ENCODE peak calls at places on chromosome 2, in five cellular contexts. Q is stomach, J is ascending aorta, Z is GM23248, S is neural progenitor cell. I is an unnamed sample.

GRCh38 chr2:225764346-225764745 is 364.8 kb downstream of the NYAP2 start:
- DNase-seq in Q (no peak), J (no peak), Z (no peak), S (no peak), I (no peak)

GRCh38 chr2:2452961-2453360 is 121.9 kb upstream of the MYT1L start:
- DNase-seq in Q (no peak), J (no peak), Z (no peak), S (no peak), I (no peak)

GRCh38 chr2:134927195-134927594 is 8.6 kb downstream of the CCNT2 start:
- DNase-seq in Q (no peak), J (no peak), Z (peak; percentile 58), S (no peak), I (no peak)

GRCh38 chr2:88187927-88188326 is 17.8 kb downstream of the THNSL2 start:
- DNase-seq in Q (no peak), J (no peak), Z (no peak), S (peak; percentile 53), I (no peak)

GRCh38 chr2:65024149-65024829 is 31.9 kb upstream of the CEP68 start:
- DNase-seq in Q (no peak), J (no peak), Z (peak; percentile 94), S (no peak), I (no peak)

GRCh38 chr2:12363138-12363537 is 353.6 kb upstream of the TRIB2 start:
- DNase-seq in Q (no peak), J (no peak), Z (no peak), S (no peak), I (no peak)

GRCh38 chr2:206230060-206230890 is 44.2 kb upstream of the ZDBF2 start:
- DNase-seq in Q (no peak), J (no peak), Z (peak; percentile 32), S (peak; percentile 87), I (no peak)

GRCh38 chr2:98476192-98476868 is 31.7 kb downstream of the INPP4A start:
- DNase-seq in Q (no peak), J (no peak), Z (peak; percentile 26), S (no peak), I (no peak)

GRCh38 chr2:190627881-190628412 is 20.9 kb upstream of the NAB1 start:
- DNase-seq in Q (no peak), J (no peak), Z (peak; percentile 73), S (peak; percentile 46), I (no peak)

GRCh38 chr2:147099845-147100244 is 745.0 kb upstream of the ACVR2A start:
- DNase-seq in Q (no peak), J (no peak), Z (peak; percentile 31), S (no peak), I (no peak)

GRCh38 chr2:44975571-44976450 is 33.4 kb downstream of the SIX2 start:
- DNase-seq in Q (no peak), J (no peak), Z (no peak), S (peak; percentile 46), I (no peak)

GRCh38 chr2:180144311-180144813 is 137.3 kb upstream of the CWC22 start:
- DNase-seq in Q (no peak), J (no peak), Z (no peak), S (no peak), I (no peak)

GRCh38 chr2:112959109-112959591 is 18.7 kb upstream of the IL36G start:
- DNase-seq in Q (no peak), J (no peak), Z (peak; percentile 13), S (peak; percentile 18), I (no peak)

GRCh38 chr2:187877391-187877790 is 323.2 kb upstream of the TFPI start:
- DNase-seq in Q (no peak), J (no peak), Z (no peak), S (no peak), I (no peak)

GRCh38 chr2:96928277-96928781 is 58.1 kb downstream of the FAM178B start:
- DNase-seq in Q (no peak), J (no peak), Z (peak; percentile 76), S (no peak), I (peak; percentile 67)

GRCh38 chr2:12716250-12717190 is at the start of gene TRIB2:
- DNase-seq in Q (peak; percentile 93), J (peak; percentile 69), Z (peak; percentile 90), S (peak; percentile 91), I (peak; percentile 22)

GRCh38 chr2:165560377-165560988 is 91.0 kb downstream of the CSRNP3 start:
- DNase-seq in Q (no peak), J (no peak), Z (no peak), S (no peak), I (no peak)

GRCh38 chr2:72892506-72893173 is 5.4 kb downstream of the SPR start:
- DNase-seq in Q (peak; percentile 80), J (no peak), Z (peak; percentile 91), S (peak; percentile 87), I (peak; percentile 48)

GRCh38 chr2:17413031-17413430 is 105.2 kb downstream of the RAD51AP2 start:
- DNase-seq in Q (no peak), J (no peak), Z (peak; percentile 27), S (no peak), I (no peak)

GRCh38 chr2:165401285-165401852 is 68.1 kb upstream of the CSRNP3 start:
- DNase-seq in Q (no peak), J (no peak), Z (peak; percentile 86), S (peak; percentile 80), I (no peak)

GRCh38 chr2:102368461-102369109 is 13.0 kb downstream of the IL18R1 start:
- DNase-seq in Q (no peak), J (no peak), Z (no peak), S (no peak), I (no peak)

GRCh38 chr2:121349721-121350401 is 64.9 kb upstream of the TFCP2L1 start:
- DNase-seq in Q (no peak), J (no peak), Z (no peak), S (no peak), I (no peak)

GRCh38 chr2:210195066-210195852 is 24.1 kb upstream of the KANSL1L start:
- DNase-seq in Q (no peak), J (no peak), Z (peak; percentile 73), S (peak; percentile 53), I (no peak)

GRCh38 chr2:176246324-176246723 is 22.9 kb upstream of the MTX2 start:
- DNase-seq in Q (no peak), J (no peak), Z (no peak), S (no peak), I (no peak)

GRCh38 chr2:27284989-27285388 is 2.8 kb downstream of the TRIM54 start:
- DNase-seq in Q (no peak), J (no peak), Z (no peak), S (no peak), I (peak; percentile 70)

GRCh38 chr2:3516831-3517230 is 2.5 kb downstream of the ADI1 start:
- DNase-seq in Q (no peak), J (no peak), Z (no peak), S (no peak), I (no peak)

GRCh38 chr2:148560501-148560900 is 84.0 kb upstream of the EPC2 start:
- DNase-seq in Q (no peak), J (no peak), Z (no peak), S (no peak), I (no peak)

GRCh38 chr2:69945900-69946299 is 15.5 kb downstream of the ASPRV1 start:
- DNase-seq in Q (no peak), J (no peak), Z (no peak), S (no peak), I (no peak)
- H3K27ac ChIP-seq in Q (peak overlapping the region; percentile 79), J (no peak overlapping the region), Z (peak overlapping the region; percentile 33), S (no peak overlapping the region), I (no peak overlapping the region)

DNA sequence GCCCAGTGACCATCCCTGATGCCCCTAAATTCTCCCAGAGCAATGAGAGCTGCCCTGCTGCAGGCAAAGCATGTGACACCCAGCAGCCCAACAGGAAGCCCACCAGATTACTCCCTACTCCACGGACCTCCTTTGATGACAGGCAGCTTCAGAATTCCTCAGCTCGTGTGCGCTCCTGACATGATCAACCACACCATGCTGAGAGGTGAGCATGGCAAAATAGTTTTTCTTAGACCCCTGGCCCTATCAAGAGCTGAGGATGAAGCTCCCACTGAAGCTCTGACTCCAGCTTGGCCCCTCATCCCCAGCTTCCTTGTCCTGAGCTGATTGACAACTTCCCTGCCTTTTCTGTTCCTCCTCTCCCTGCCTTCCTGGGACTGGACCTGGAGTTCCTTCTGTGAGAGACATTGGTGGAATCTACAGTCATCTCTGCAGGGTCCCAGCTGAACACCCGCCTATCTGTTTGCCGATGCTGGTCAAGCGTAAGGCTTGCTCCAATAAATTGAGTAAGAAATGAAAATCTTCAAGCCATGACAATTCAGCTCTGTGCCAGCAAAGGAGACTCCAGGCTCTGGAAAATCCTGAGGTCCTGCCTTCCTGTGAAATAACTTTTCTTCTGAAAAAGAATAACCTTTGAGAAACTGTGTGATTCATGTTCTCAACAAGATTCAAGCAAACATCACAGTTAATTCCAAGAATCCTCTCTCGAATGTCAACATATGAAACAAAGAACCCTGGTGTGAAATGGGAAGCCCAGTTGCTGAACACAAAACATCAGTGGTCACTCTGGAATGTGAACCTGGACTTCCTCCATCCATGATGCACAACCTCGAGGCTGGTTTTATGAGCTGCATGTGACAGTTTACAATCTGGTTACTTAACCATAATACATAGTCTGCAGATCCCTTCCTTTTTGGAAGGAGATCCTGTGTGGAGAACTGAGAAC is 201.1 kb downstream of the SPP2 start:
- DNase-seq in Q (no peak), J (no peak), Z (peak; percentile 96), S (no peak), I (no peak)
- H3K27ac ChIP-seq in Q (no peak overlapping the region), J (no peak overlapping the region), Z (peak overlapping the region; percentile 90), S (no peak overlapping the region), I (no peak overlapping the region)

DNA sequence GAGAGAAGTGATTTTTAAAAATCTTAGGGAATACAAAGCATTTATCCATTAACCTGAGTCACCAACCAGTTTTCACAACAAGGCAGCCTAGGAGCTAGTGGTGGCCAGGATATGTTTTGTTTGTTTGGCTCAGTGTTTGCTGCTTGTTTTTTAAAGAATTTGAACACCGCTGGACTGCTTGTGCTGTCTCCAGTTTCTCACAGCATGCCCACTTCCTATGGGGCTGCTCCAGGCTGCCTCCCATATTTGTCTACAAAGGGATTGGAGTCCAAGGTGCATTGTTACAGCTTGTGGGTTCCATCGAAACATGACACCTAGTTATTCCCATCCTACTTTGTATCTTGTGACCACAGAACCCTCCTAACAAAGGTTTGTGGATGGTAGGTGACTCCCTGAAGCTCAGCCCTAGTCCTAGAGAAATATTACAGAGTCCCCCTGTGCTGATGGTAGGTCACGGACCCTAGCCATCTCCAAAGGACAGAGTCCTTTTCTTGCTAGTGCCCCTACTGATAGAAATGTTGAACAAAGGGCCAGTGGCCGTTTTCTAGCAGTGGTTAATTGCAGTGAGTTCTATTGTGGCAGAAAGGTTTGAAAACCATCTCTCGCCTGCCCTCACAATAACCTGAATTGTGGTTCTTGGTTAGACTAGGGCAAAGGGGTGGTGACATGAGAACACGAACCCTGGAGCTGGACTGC is 23.2 kb downstream of the GPR39 start:
- DNase-seq in Q (no peak), J (no peak), Z (peak; percentile 64), S (peak; percentile 19), I (no peak)
- H3K27ac ChIP-seq in Q (no peak overlapping the region), J (no peak overlapping the region), Z (peak overlapping the region; percentile 82), S (no peak overlapping the region), I (no peak overlapping the region)

GRCh38 chr2:241562269-241562891 is 3.8 kb downstream of the BOK start:
- DNase-seq in Q (no peak), J (no peak), Z (no peak), S (no peak), I (no peak)
- H3K27ac ChIP-seq in Q (peak overlapping the region; percentile 22), J (no peak overlapping the region), Z (no peak overlapping the region), S (no peak overlapping the region), I (peak overlapping the region; percentile 77)

GRCh38 chr2:86284401-86284841 is 53.0 kb downstream of the REEP1 start:
- DNase-seq in Q (peak; percentile 52), J (peak; percentile 8), Z (no peak), S (no peak), I (no peak)
- H3K27ac ChIP-seq in Q (peak overlapping the region; percentile 40), J (peak overlapping the region; percentile 36), Z (no peak overlapping the region), S (no peak overlapping the region), I (no peak overlapping the region)

I was measured in caudate nucleus.